ENCODE peak calls at places on chromosomes 12 and 14, in ten cellular contexts. V is cardiac muscle cell; N is astrocyte of the spinal cord; R is LoVo; U is A172; H is NCI-H1417; B is amniotic stem cell; Q is amygdala; W is activated CD8-positive, alpha-beta memory T cell treated with anti-CD3 and anti-CD28 coated beads, Interleukin-2, amount 50 U/mL, for 48 hours; E is NCI-H2171. G is an unnamed sample.

GRCh38 chr12:104462931-104463339 is 6.2 kb downstream of the CHST11 start:
- DNase-seq in V (no peak), N (no peak), R (no peak), U (no peak), H (no peak), B (no peak), Q (no peak), W (no peak), E (no peak), G (peak)

GRCh38 chr14:38039526-38039925 is 168.2 kb upstream of the SSTR1 start:
- DNase-seq in V (peak), N (no peak), R (no peak), U (no peak), H (no peak), B (no peak), Q (no peak), W (no peak), E (no peak), G (no peak)

GRCh38 chr14:75675265-75675960 is 14.4 kb downstream of the TTLL5 start:
- DNase-seq in V (peak), N (no peak), R (no peak), U (no peak), H (no peak), B (no peak), Q (no peak), W (no peak), E (no peak), G (no peak)

GRCh38 chr12:108734200-108734906 is 3.0 kb upstream of the CORO1C start:
- DNase-seq in V (peak), N (peak), R (peak), U (peak), H (no peak), B (peak), Q (no peak), W (no peak), E (no peak), G (no peak)

GRCh38 chr12:82461851-82462250 is 103.5 kb downstream of the METTL25 start:
- DNase-seq in V (no peak), N (no peak), R (no peak), U (no peak), H (no peak), B (no peak), Q (no peak), W (no peak), E (no peak), G (no peak)

GRCh38 chr12:2273288-2273687 is 220.5 kb downstream of the CACNA1C start:
- DNase-seq in V (peak), N (peak), R (no peak), U (no peak), H (no peak), B (peak), Q (peak), W (no peak), E (no peak), G (no peak)

GRCh38 chr14:99454246-99454645 is 26.4 kb downstream of the SETD3 start:
- DNase-seq in V (no peak), N (no peak), R (no peak), U (no peak), H (no peak), B (no peak), Q (no peak), W (no peak), E (no peak), G (no peak)

GRCh38 chr14:86826641-86827040 is 1166.3 kb downstream of the GALC start:
- DNase-seq in V (peak), N (no peak), R (no peak), U (peak), H (no peak), B (no peak), Q (no peak), W (no peak), E (no peak), G (no peak)

GRCh38 chr12:132600048-132601032 is 10.0 kb downstream of the LRCOL1 start:
- DNase-seq in V (peak), N (peak), R (peak), U (no peak), H (peak), B (no peak), Q (peak), W (no peak), E (no peak), G (no peak)

GRCh38 chr12:56766535-56766934 is 3.4 kb downstream of the HSD17B6 start:
- DNase-seq in V (no peak), N (no peak), R (no peak), U (no peak), H (no peak), B (no peak), Q (no peak), W (no peak), E (no peak), G (no peak)

G was measured in naive thymus-derived CD4-positive, alpha-beta T cell.